ENCODE peak calls at places on chromosomes 2 and 18, in six cellular contexts. One of them, this sample, is unnamed.

GRCh38 chr18:23636041-23636399 is 26.7 kb downstream of the ANKRD29 start:
- DNase-seq in AG08395: no peak
- DNase-seq in renal cortical epithelial cell: no peak
- DNase-seq in adipocyte: no peak
- DNase-seq in NCI-H510A treated with DMSO at 0.1 percent for 48 hours: no peak
- DNase-seq in brain microvascular endothelial cell: no peak
- DNase-seq in this sample: no peak

GRCh38 chr2:41199320-41199719 is 747.4 kb upstream of the SLC8A1 start:
- DNase-seq in AG08395: no peak
- DNase-seq in renal cortical epithelial cell: no peak
- DNase-seq in adipocyte: no peak
- DNase-seq in NCI-H510A treated with DMSO at 0.1 percent for 48 hours: no peak
- DNase-seq in brain microvascular endothelial cell: no peak
- DNase-seq in this sample: no peak

GRCh38 chr2:74530239-74531161 is 767 bp downstream of the HTRA2 start:
- DNase-seq in AG08395: peak
- DNase-seq in renal cortical epithelial cell: no peak
- DNase-seq in adipocyte: peak
- DNase-seq in NCI-H510A treated with DMSO at 0.1 percent for 48 hours: peak
- DNase-seq in brain microvascular endothelial cell: no peak
- DNase-seq in this sample: peak

GRCh38 chr18:29840101-29840500 is 1202.4 kb downstream of the DSC3 start:
- DNase-seq in AG08395: no peak
- DNase-seq in renal cortical epithelial cell: peak
- DNase-seq in adipocyte: peak
- DNase-seq in NCI-H510A treated with DMSO at 0.1 percent for 48 hours: no peak
- DNase-seq in brain microvascular endothelial cell: peak
- DNase-seq in this sample: no peak

GRCh38 chr18:50285631-50286321 is 1.7 kb downstream of the CXXC1 start:
- DNase-seq in AG08395: no peak
- DNase-seq in renal cortical epithelial cell: no peak
- DNase-seq in adipocyte: no peak
- DNase-seq in NCI-H510A treated with DMSO at 0.1 percent for 48 hours: no peak
- DNase-seq in brain microvascular endothelial cell: no peak
- DNase-seq in this sample: no peak

GRCh38 chr18:65725421-65726050 is 25.3 kb upstream of the CDH7 start:
- DNase-seq in AG08395: no peak
- DNase-seq in renal cortical epithelial cell: peak
- DNase-seq in adipocyte: no peak
- DNase-seq in NCI-H510A treated with DMSO at 0.1 percent for 48 hours: peak
- DNase-seq in brain microvascular endothelial cell: no peak
- DNase-seq in this sample: peak

GRCh38 chr2:7133521-7133920 is 216.3 kb downstream of the RNF144A start:
- DNase-seq in AG08395: no peak
- DNase-seq in renal cortical epithelial cell: no peak
- DNase-seq in adipocyte: peak
- DNase-seq in NCI-H510A treated with DMSO at 0.1 percent for 48 hours: no peak
- DNase-seq in brain microvascular endothelial cell: peak
- DNase-seq in this sample: no peak

GRCh38 chr2:39919511-39920317 is 140.7 kb upstream of the THUMPD2 start:
- DNase-seq in AG08395: no peak
- DNase-seq in renal cortical epithelial cell: no peak
- DNase-seq in adipocyte: no peak
- DNase-seq in NCI-H510A treated with DMSO at 0.1 percent for 48 hours: no peak
- DNase-seq in brain microvascular endothelial cell: no peak
- DNase-seq in this sample: no peak

GRCh38 chr18:22538463-22538862 is 120.7 kb upstream of the CTAGE1 start:
- DNase-seq in AG08395: peak
- DNase-seq in renal cortical epithelial cell: no peak
- DNase-seq in adipocyte: no peak
- DNase-seq in NCI-H510A treated with DMSO at 0.1 percent for 48 hours: no peak
- DNase-seq in brain microvascular endothelial cell: no peak
- DNase-seq in this sample: no peak

GRCh38 chr18:68676913-68677312 is 38.0 kb downstream of the TMX3 start:
- DNase-seq in AG08395: peak
- DNase-seq in renal cortical epithelial cell: no peak
- DNase-seq in adipocyte: no peak
- DNase-seq in NCI-H510A treated with DMSO at 0.1 percent for 48 hours: peak
- DNase-seq in brain microvascular endothelial cell: peak
- DNase-seq in this sample: no peak

GRCh38 chr2:102094917-102095316 is 47.6 kb upstream of the IL1R1 start:
- DNase-seq in AG08395: peak
- DNase-seq in renal cortical epithelial cell: peak
- DNase-seq in adipocyte: peak
- DNase-seq in NCI-H510A treated with DMSO at 0.1 percent for 48 hours: no peak
- DNase-seq in brain microvascular endothelial cell: peak
- DNase-seq in this sample: peak

GRCh38 chr2:63590621-63591408 is 2.1 kb downstream of the MDH1 start:
- DNase-seq in AG08395: no peak
- DNase-seq in renal cortical epithelial cell: peak
- DNase-seq in adipocyte: no peak
- DNase-seq in NCI-H510A treated with DMSO at 0.1 percent for 48 hours: no peak
- DNase-seq in brain microvascular endothelial cell: no peak
- DNase-seq in this sample: peak

GRCh38 chr2:145043399-145043834 is 523.5 kb upstream of the ZEB2 start:
- DNase-seq in AG08395: no peak
- DNase-seq in renal cortical epithelial cell: no peak
- DNase-seq in adipocyte: no peak
- DNase-seq in NCI-H510A treated with DMSO at 0.1 percent for 48 hours: no peak
- DNase-seq in brain microvascular endothelial cell: no peak
- DNase-seq in this sample: peak

GRCh38 chr2:42859006-42859552 is 66.7 kb upstream of the HAAO start:
- DNase-seq in AG08395: peak
- DNase-seq in renal cortical epithelial cell: peak
- DNase-seq in adipocyte: peak
- DNase-seq in NCI-H510A treated with DMSO at 0.1 percent for 48 hours: peak
- DNase-seq in brain microvascular endothelial cell: peak
- DNase-seq in this sample: peak

GRCh38 chr2:116810645-116811044 is 1003.8 kb upstream of the DDX18 start:
- DNase-seq in AG08395: no peak
- DNase-seq in renal cortical epithelial cell: no peak
- DNase-seq in adipocyte: no peak
- DNase-seq in NCI-H510A treated with DMSO at 0.1 percent for 48 hours: no peak
- DNase-seq in brain microvascular endothelial cell: peak
- DNase-seq in this sample: no peak

GRCh38 chr18:10530852-10531251 is 5.0 kb downstream of the NAPG start:
- DNase-seq in AG08395: no peak
- DNase-seq in renal cortical epithelial cell: peak
- DNase-seq in adipocyte: no peak
- DNase-seq in NCI-H510A treated with DMSO at 0.1 percent for 48 hours: no peak
- DNase-seq in brain microvascular endothelial cell: no peak
- DNase-seq in this sample: no peak

GRCh38 chr18:76391746-76392145 is 103.3 kb downstream of the ZNF516 start:
- DNase-seq in AG08395: no peak
- DNase-seq in renal cortical epithelial cell: no peak
- DNase-seq in adipocyte: no peak
- DNase-seq in NCI-H510A treated with DMSO at 0.1 percent for 48 hours: no peak
- DNase-seq in brain microvascular endothelial cell: no peak
- DNase-seq in this sample: no peak

GRCh38 chr18:58819051-58819450 is 45.6 kb upstream of the ZNF532 start:
- DNase-seq in AG08395: no peak
- DNase-seq in renal cortical epithelial cell: no peak
- DNase-seq in adipocyte: no peak
- DNase-seq in NCI-H510A treated with DMSO at 0.1 percent for 48 hours: no peak
- DNase-seq in brain microvascular endothelial cell: no peak
- DNase-seq in this sample: no peak

GRCh38 chr2:42652086-42652485 is 83.7 kb downstream of the MTA3 start:
- DNase-seq in AG08395: no peak
- DNase-seq in renal cortical epithelial cell: no peak
- DNase-seq in adipocyte: no peak
- DNase-seq in NCI-H510A treated with DMSO at 0.1 percent for 48 hours: no peak
- DNase-seq in brain microvascular endothelial cell: no peak
- DNase-seq in this sample: no peak

GRCh38 chr2:201633862-201634261 is 9.4 kb downstream of the TMEM237 start:
- DNase-seq in AG08395: peak
- DNase-seq in renal cortical epithelial cell: no peak
- DNase-seq in adipocyte: peak
- DNase-seq in NCI-H510A treated with DMSO at 0.1 percent for 48 hours: no peak
- DNase-seq in brain microvascular endothelial cell: no peak
- DNase-seq in this sample: no peak

GRCh38 chr2:192155521-192156118 is 39.1 kb downstream of the TMEFF2 start:
- DNase-seq in AG08395: no peak
- DNase-seq in renal cortical epithelial cell: no peak
- DNase-seq in adipocyte: peak
- DNase-seq in NCI-H510A treated with DMSO at 0.1 percent for 48 hours: no peak
- DNase-seq in brain microvascular endothelial cell: no peak
- DNase-seq in this sample: no peak

GRCh38 chr2:45007356-45007755 is 1.9 kb downstream of the SIX2 start:
- DNase-seq in AG08395: no peak
- DNase-seq in renal cortical epithelial cell: no peak
- DNase-seq in adipocyte: no peak
- DNase-seq in NCI-H510A treated with DMSO at 0.1 percent for 48 hours: no peak
- DNase-seq in brain microvascular endothelial cell: no peak
- DNase-seq in this sample: no peak

GRCh38 chr2:15896859-15897258 is 43.5 kb upstream of the MYCN start:
- DNase-seq in AG08395: no peak
- DNase-seq in renal cortical epithelial cell: no peak
- DNase-seq in adipocyte: no peak
- DNase-seq in NCI-H510A treated with DMSO at 0.1 percent for 48 hours: no peak
- DNase-seq in brain microvascular endothelial cell: no peak
- DNase-seq in this sample: no peak

GRCh38 chr2:29207352-29207751 is 92.1 kb downstream of the CLIP4 start:
- DNase-seq in AG08395: no peak
- DNase-seq in renal cortical epithelial cell: no peak
- DNase-seq in adipocyte: no peak
- DNase-seq in NCI-H510A treated with DMSO at 0.1 percent for 48 hours: no peak
- DNase-seq in brain microvascular endothelial cell: no peak
- DNase-seq in this sample: no peak

GRCh38 chr2:20617892-20618467 is 32.9 kb downstream of the HS1BP3 start:
- DNase-seq in AG08395: peak
- DNase-seq in renal cortical epithelial cell: peak
- DNase-seq in adipocyte: peak
- DNase-seq in NCI-H510A treated with DMSO at 0.1 percent for 48 hours: peak
- DNase-seq in brain microvascular endothelial cell: peak
- DNase-seq in this sample: no peak

GRCh38 chr2:33321236-33321731 is 155.2 kb upstream of the RASGRP3 start:
- DNase-seq in AG08395: peak
- DNase-seq in renal cortical epithelial cell: peak
- DNase-seq in adipocyte: peak
- DNase-seq in NCI-H510A treated with DMSO at 0.1 percent for 48 hours: no peak
- DNase-seq in brain microvascular endothelial cell: peak
- DNase-seq in this sample: no peak

GRCh38 chr18:74604366-74604765 is 6.7 kb downstream of the ZNF407 start:
- DNase-seq in AG08395: no peak
- DNase-seq in renal cortical epithelial cell: no peak
- DNase-seq in adipocyte: peak
- DNase-seq in NCI-H510A treated with DMSO at 0.1 percent for 48 hours: no peak
- DNase-seq in brain microvascular endothelial cell: no peak
- DNase-seq in this sample: no peak

GRCh38 chr18:58269931-58270330 is 225.9 kb downstream of the NEDD4L start:
- DNase-seq in AG08395: no peak
- DNase-seq in renal cortical epithelial cell: peak
- DNase-seq in adipocyte: no peak
- DNase-seq in NCI-H510A treated with DMSO at 0.1 percent for 48 hours: no peak
- DNase-seq in brain microvascular endothelial cell: no peak
- DNase-seq in this sample: no peak

GRCh38 chr2:33354981-33355380 is 121.5 kb upstream of the RASGRP3 start:
- DNase-seq in AG08395: peak
- DNase-seq in renal cortical epithelial cell: no peak
- DNase-seq in adipocyte: peak
- DNase-seq in NCI-H510A treated with DMSO at 0.1 percent for 48 hours: no peak
- DNase-seq in brain microvascular endothelial cell: peak
- DNase-seq in this sample: no peak

This sample was measured in KBM-7.